ENCODE peak calls at places on chromosomes 7 and 10, in eight cellular contexts. B is stomach, J is pancreas, T is upper lobe of right lung, E is A549, A is cardiac muscle cell, Q is gastrocnemius medialis, R is GM23338. K is an unnamed sample. For H3K4me1, the result is how much of the 10 kb centered on the place peaks cover.

GRCh38 chr10:8297107-8297506 is 242.6 kb downstream of the GATA3 start:
- DNase-seq in B (no peak), J (no peak), T (no peak), E (no peak), A (no peak), Q (no peak), R (no peak), K (no peak)

GRCh38 chr10:108957681-108958080 is 965.6 kb downstream of the XPNPEP1 start:
- DNase-seq in B (no peak), J (no peak), T (no peak), E (no peak), A (peak), Q (no peak), R (no peak), K (no peak)

GRCh38 chr10:114279886-114280644 is 41.0 kb downstream of the VWA2 start:
- DNase-seq in B (peak), J (no peak), T (peak), E (no peak), A (no peak), Q (no peak), R (no peak), K (no peak)

GRCh38 chr10:84360634-84361365 is 32.4 kb downstream of the CCSER2 start:
- DNase-seq in B (no peak), J (no peak), T (no peak), E (no peak), A (peak), Q (no peak), R (peak), K (no peak)

GRCh38 chr10:59675812-59676211 is 33.8 kb downstream of the SLC16A9 start:
- DNase-seq in B (peak), J (no peak), T (no peak), E (no peak), A (peak), Q (no peak), R (peak), K (no peak)

GRCh38 chr7:135333196-135333595 is 99.6 kb downstream of the STRA8 start:
- DNase-seq in B (no peak), J (no peak), T (no peak), E (no peak), A (no peak), Q (no peak), R (no peak), K (no peak)

GRCh38 chr10:112950714-112951348 is 784 bp downstream of the TCF7L2 start:
- DNase-seq in B (no peak), J (peak), T (peak), E (no peak), A (peak), Q (no peak), R (peak), K (no peak)

GRCh38 chr7:28778781-28779180 is 179.3 kb downstream of the TRIL start:
- DNase-seq in B (no peak), J (no peak), T (no peak), E (no peak), A (peak), Q (no peak), R (no peak), K (no peak)

GRCh38 chr10:28505359-28505959 is 27.5 kb upstream of the WAC start:
- DNase-seq in B (no peak), J (no peak), T (no peak), E (no peak), A (no peak), Q (no peak), R (no peak), K (no peak)

GRCh38 chr10:32054087-32054486 is 2.1 kb downstream of the KIF5B start:
- DNase-seq in B (no peak), J (peak), T (no peak), E (no peak), A (peak), Q (no peak), R (peak), K (no peak)

GRCh38 chr10:22341190-22341935 is 3.9 kb upstream of the SPAG6 start:
- DNase-seq in B (no peak), J (no peak), T (no peak), E (peak), A (no peak), Q (no peak), R (no peak), K (no peak)

GRCh38 chr10:5565671-5566581 is 41.2 kb downstream of the CALML3 start:
- DNase-seq in B (peak), J (no peak), T (peak), E (no peak), A (peak), Q (no peak), R (no peak), K (peak)

GRCh38 chr10:43942096-43942885 is 293.6 kb upstream of the ZNF32 start:
- DNase-seq in B (peak), J (peak), T (peak), E (no peak), A (peak), Q (no peak), R (no peak), K (no peak)

GRCh38 chr7:25181537-25181936 is 46.7 kb downstream of the NPVF start:
- DNase-seq in B (no peak), J (no peak), T (no peak), E (no peak), A (no peak), Q (no peak), R (no peak), K (no peak)

GRCh38 chr7:142811154-142811737 is 40.5 kb downstream of the PRSS2 start:
- DNase-seq in B (no peak), J (no peak), T (no peak), E (peak), A (peak), Q (no peak), R (peak), K (no peak)

GRCh38 chr7:97390052-97390451 is 272.6 kb downstream of the SDHAF3 start:
- DNase-seq in B (no peak), J (no peak), T (no peak), E (no peak), A (no peak), Q (no peak), R (peak), K (no peak)

GRCh38 chr7:26422761-26423160 is 131.1 kb downstream of the SNX10 start:
- DNase-seq in B (no peak), J (no peak), T (no peak), E (no peak), A (no peak), Q (no peak), R (no peak), K (no peak)

GRCh38 chr10:113960617-113961260 is 82.9 kb upstream of the ADRB1 start:
- DNase-seq in B (peak), J (no peak), T (no peak), E (no peak), A (no peak), Q (no peak), R (peak), K (peak)

GRCh38 chr7:24865994-24866615 is 108.8 kb upstream of the GSDME start:
- DNase-seq in B (no peak), J (no peak), T (no peak), E (no peak), A (no peak), Q (no peak), R (no peak), K (no peak)

GRCh38 chr7:43362652-43363428 is 220.1 kb upstream of the STK17A start:
- DNase-seq in B (no peak), J (no peak), T (no peak), E (no peak), A (peak), Q (no peak), R (no peak), K (no peak)

GRCh38 chr7:28666144-28666543 is 253.8 kb downstream of the CREB5 start:
- DNase-seq in B (no peak), J (no peak), T (no peak), E (no peak), A (no peak), Q (no peak), R (no peak), K (no peak)

GRCh38 chr7:80884511-80885195 is 34.2 kb downstream of the SEMA3C start:
- DNase-seq in B (no peak), J (no peak), T (no peak), E (no peak), A (no peak), Q (no peak), R (no peak), K (no peak)

GRCh38 chr7:8283968-8284367 is 22.0 kb upstream of the ICA1 start:
- DNase-seq in B (no peak), J (no peak), T (no peak), E (no peak), A (no peak), Q (no peak), R (no peak), K (no peak)

GRCh38 chr7:45888185-45888992 is at the start of gene IGFBP1:
- DNase-seq in B (no peak), J (no peak), T (no peak), E (no peak), A (peak), Q (no peak), R (peak), K (no peak)

GRCh38 chr7:388961-389701 is 99.2 kb downstream of the FOXL3 start:
- DNase-seq in B (no peak), J (peak), T (peak), E (no peak), A (no peak), Q (no peak), R (no peak), K (no peak)

GRCh38 chr10:24518981-24519597 is 204.6 kb downstream of the ARHGAP21 start:
- DNase-seq in B (peak), J (peak), T (no peak), E (peak), A (peak), Q (peak), R (peak), K (no peak)

GRCh38 chr10:103832806-103833205 is 22.6 kb downstream of the SH3PXD2A start:
- DNase-seq in B (no peak), J (no peak), T (no peak), E (no peak), A (no peak), Q (no peak), R (no peak), K (no peak)

GRCh38 chr7:127844707-127845331 is 186.4 kb downstream of the LRRC4 start:
- DNase-seq in B (peak), J (peak), T (no peak), E (no peak), A (peak), Q (peak), R (no peak), K (peak)

GRCh38 chr10:11002916-11003315 is 14.8 kb upstream of the CELF2 start:
- DNase-seq in B (no peak), J (no peak), T (no peak), E (no peak), A (no peak), Q (no peak), R (no peak), K (no peak)

GRCh38 chr7:117259626-117260025 is 63.2 kb downstream of the WNT2 start:
- DNase-seq in B (no peak), J (no peak), T (no peak), E (no peak), A (peak), Q (no peak), R (no peak), K (no peak)

GRCh38 chr10:10141983-10142382 is 875.7 kb upstream of the CELF2 start:
- DNase-seq in B (no peak), J (no peak), T (no peak), E (no peak), A (no peak), Q (no peak), R (peak), K (no peak)

GRCh38 chr7:138898255-138898654 is 82.9 kb downstream of the KIAA1549 start:
- DNase-seq in B (no peak), J (no peak), T (no peak), E (no peak), A (no peak), Q (no peak), R (no peak), K (no peak)

GRCh38 chr7:76246804-76247389 is 45.2 kb downstream of the SRRM3 start:
- DNase-seq in B (no peak), J (no peak), T (no peak), E (no peak), A (no peak), Q (no peak), R (no peak), K (no peak)

GRCh38 chr7:116782177-116782711 is 80.1 kb upstream of the CAPZA2 start:
- DNase-seq in B (no peak), J (no peak), T (no peak), E (no peak), A (peak), Q (no peak), R (peak), K (no peak)

GRCh38 chr7:1188720-1189294 is 28.8 kb upstream of the ZFAND2A start:
- DNase-seq in B (no peak), J (no peak), T (no peak), E (no peak), A (no peak), Q (no peak), R (no peak), K (no peak)

GRCh38 chr7:103594186-103594585 is 148.2 kb upstream of the SLC26A5 start:
- DNase-seq in B (no peak), J (no peak), T (no peak), E (no peak), A (no peak), Q (no peak), R (no peak), K (no peak)

GRCh38 chr7:96023376-96023775 is 251.0 kb downstream of the DYNC1I1 start:
- DNase-seq in B (no peak), J (no peak), T (no peak), E (no peak), A (no peak), Q (no peak), R (no peak), K (no peak)

GRCh38 chr7:85054306-85054705 is 132.6 kb downstream of the SEMA3D start:
- DNase-seq in B (no peak), J (no peak), T (no peak), E (no peak), A (no peak), Q (no peak), R (no peak), K (no peak)

GRCh38 chr10:637771-638195 is 51.7 kb downstream of the DIP2C start:
- DNase-seq in B (no peak), J (no peak), T (no peak), E (no peak), A (no peak), Q (no peak), R (no peak), K (no peak)
- TF ChIP-seq CTCF in B (no peak), J (no peak), T (no peak), E (no peak), A (no peak), Q (no peak), R (no peak), K (no peak)

DNA sequence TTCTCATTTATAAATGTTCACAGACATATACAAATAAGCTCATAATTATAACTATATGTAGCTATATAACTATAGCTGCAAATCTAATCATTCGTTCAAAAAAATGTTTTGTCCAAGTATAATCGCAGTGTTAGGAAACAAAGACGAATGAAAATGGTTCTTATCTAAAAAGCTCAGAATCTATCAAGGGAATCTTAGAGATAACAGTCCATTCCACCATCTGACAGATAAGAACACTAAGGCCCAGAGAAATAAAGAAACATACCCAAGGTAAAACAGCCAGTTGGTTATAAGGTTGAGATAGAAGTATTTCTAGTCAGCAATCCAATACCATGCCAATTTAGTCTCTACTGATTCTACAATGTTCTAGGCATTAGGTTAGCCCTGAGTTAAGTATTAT is 30.2 kb downstream of the CHCHD3 start:
- DNase-seq in B (no peak), J (no peak), T (no peak), E (no peak), A (no peak), Q (no peak), R (no peak), K (no peak)
- H3K4me1 ChIP-seq in B (under half), J (under half), T (under half), E (under half), A (under half), Q (half or more), R (under half), K (under half)

GRCh38 chr10:131473645-131474044 is 162.1 kb upstream of the TCERG1L start:
- DNase-seq in B (no peak), J (no peak), T (no peak), E (no peak), A (no peak), Q (no peak), R (no peak), K (no peak)
- H3K4me3 ChIP-seq in B (no peak), J (no peak), T (no peak), E (no peak), A (no peak), Q (no peak), R (no peak), K (no peak)

DNA sequence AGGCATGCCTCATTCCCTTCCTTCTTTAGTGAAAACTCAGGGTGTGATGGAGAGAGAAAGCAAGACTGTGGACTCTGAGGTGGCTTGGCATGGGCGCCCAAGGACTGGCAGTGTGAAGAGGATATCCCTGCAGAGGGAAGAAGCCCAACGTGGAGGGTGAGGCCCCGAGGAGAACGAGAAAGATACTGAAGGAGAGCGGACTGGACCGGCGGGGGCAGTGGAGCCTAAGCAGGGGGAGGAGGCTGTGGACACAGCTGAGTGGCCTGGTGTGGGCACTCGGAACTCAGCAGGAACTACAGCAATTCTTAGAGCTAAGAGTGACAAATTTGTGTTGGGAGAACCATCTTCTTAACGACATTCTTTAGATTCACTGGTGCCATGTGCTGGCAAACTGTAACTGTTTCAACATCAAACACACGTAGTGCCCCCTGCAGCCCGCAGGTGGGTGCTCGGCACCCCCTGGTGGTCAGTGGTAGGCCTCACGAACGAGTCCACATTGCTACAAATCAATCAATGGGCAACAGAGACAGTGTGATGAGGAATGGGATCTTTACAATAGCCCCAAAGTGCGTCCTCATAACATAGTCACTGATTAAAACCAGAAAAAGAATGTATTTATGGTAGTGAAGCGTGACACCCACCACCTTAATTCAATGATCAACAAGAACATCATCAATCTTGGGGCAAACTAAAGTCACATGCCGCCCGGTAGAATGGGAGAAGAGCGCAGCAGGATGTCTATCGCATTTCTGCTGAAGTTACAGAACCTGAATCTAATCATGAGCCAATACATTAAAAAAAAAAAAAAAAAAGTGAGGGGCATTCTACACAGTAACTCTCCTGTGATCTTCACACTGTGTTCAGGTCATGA is 2.0 kb upstream of the SFTPA1 start:
- DNase-seq in B (no peak), J (peak), T (peak), E (peak), A (peak), Q (no peak), R (peak), K (peak)
- TF ChIP-seq CTCF in B (no peak), J (peak), T (peak), E (peak), A (peak), Q (peak), R (peak), K (peak)

DNA sequence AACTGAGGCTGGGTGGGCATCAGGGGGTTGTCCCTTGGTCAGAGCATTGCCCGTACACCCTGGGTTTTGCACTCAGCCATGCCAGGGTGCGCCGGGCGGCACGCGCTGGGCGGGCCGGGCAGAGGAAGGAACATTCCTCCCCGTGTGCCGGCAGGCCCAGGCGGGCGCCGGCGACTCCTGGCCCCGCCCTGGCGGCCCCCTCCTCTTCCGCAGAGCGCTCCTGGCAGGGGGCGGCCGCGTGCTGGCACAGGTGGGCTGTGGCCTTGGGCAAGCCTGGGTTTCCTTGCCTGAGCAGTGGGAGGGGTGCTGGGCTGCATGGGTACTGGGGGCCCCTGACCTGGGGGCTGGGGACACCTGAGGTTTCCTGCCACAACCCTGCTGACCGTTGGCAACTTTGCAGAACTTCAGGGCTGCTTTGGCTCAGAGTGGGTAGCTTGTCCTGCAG is 3.9 kb downstream of the LFNG start:
- DNase-seq in B (peak), J (peak), T (peak), E (no peak), A (no peak), Q (no peak), R (peak), K (no peak)
- H3K4me1 ChIP-seq in B (half or more), J (half or more), T (half or more), E (half or more), A (under half), Q (under half), R (under half), K (half or more)

DNA sequence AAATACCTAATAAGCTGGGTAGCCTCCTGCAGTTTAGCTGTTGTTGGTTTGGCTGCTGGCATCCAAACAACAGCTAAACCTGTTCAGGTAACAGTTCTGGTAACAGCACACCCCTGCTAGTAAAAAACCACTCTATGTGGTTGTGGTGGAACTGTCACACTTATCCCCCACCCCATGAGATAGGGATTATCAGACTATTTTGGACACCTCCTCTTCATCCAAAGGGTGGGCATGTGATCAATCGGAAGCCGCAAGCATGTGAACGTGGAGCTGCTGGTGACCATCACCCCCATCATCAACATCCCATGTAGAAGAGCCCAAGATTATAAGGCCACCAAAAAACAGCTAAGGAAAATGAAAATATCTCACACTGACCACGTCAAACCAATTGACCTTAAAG is 2.5 kb downstream of the MTPAP start:
- DNase-seq in B (no peak), J (no peak), T (no peak), E (no peak), A (no peak), Q (no peak), R (no peak), K (no peak)
- H3K4me3 ChIP-seq in B (no peak), J (no peak), T (no peak), E (no peak), A (no peak), Q (no peak), R (peak), K (no peak)

GRCh38 chr10:34280599-34281374 is 534.3 kb downstream of the PARD3 start:
- DNase-seq in B (no peak), J (peak), T (no peak), E (peak), A (peak), Q (peak), R (peak), K (no peak)
- TF ChIP-seq CTCF in B (no peak), J (no peak), T (no peak), E (peak), A (peak), Q (no peak), R (peak), K (no peak)